ENCODE peak calls at places on chromosomes 13 and 19, in nine cellular contexts. E, L, V, Z, W, O, I, Q and Y are unnamed samples.

GRCh38 chr19:8127311-8127710 is 22.1 kb downstream of the FBN3 start:
- DNase-seq in Q (no peak), I (no peak), V (no peak), O (no peak), L (no peak), Z (no peak), E (no peak), W (no peak), Y (no peak)

GRCh38 chr19:5719274-5719960 is 529 bp downstream of the LONP1 start:
- DNase-seq in O (no peak), I (peak), E (no peak), W (no peak), V (no peak), L (peak), Q (peak), Z (peak), Y (no peak)

GRCh38 chr13:23558675-23559536 is 11.3 kb upstream of the TNFRSF19 start:
- DNase-seq in V (no peak), W (no peak), L (peak), Q (peak), O (no peak), Z (peak), E (no peak), I (no peak), Y (peak)

GRCh38 chr19:15995536-15995935 is 46.7 kb downstream of the OR10H4 start:
- DNase-seq in E (no peak), W (peak), L (no peak), O (no peak), Q (no peak), V (no peak), Z (no peak), I (no peak), Y (no peak)

GRCh38 chr19:28414748-28415147 is 798.2 kb downstream of the UQCRFS1 start:
- DNase-seq in Q (no peak), E (no peak), O (no peak), I (no peak), W (no peak), V (no peak), L (no peak), Z (no peak), Y (no peak)

GRCh38 chr19:46862504-46862835 is 1.7 kb downstream of the ARHGAP35 start:
- DNase-seq in Q (no peak), I (no peak), Z (no peak), L (no peak), V (peak), W (peak), E (no peak), O (no peak), Y (no peak)

GRCh38 chr19:33678796-33679195 is 57.0 kb downstream of the CHST8 start:
- DNase-seq in V (no peak), Q (no peak), E (no peak), O (no peak), W (peak), Z (no peak), L (no peak), I (no peak), Y (no peak)

GRCh38 chr13:99624936-99625540 is 123.8 kb downstream of the TM9SF2 start:
- DNase-seq in E (no peak), V (no peak), Q (peak), I (no peak), L (no peak), Z (no peak), O (no peak), W (no peak), Y (no peak)

GRCh38 chr13:73576291-73576690 is 517.5 kb downstream of the KLF5 start:
- DNase-seq in V (no peak), I (no peak), W (no peak), O (no peak), L (no peak), E (no peak), Z (no peak), Q (no peak), Y (no peak)

GRCh38 chr19:5941673-5942072 is 27.6 kb downstream of the CAPS start:
- DNase-seq in I (no peak), V (no peak), O (no peak), W (no peak), Q (no peak), E (no peak), Z (no peak), L (no peak), Y (no peak)